ENCODE peak calls at places on chromosome 5, in eight cellular contexts. H is sigmoid colon, Y is ovary, V is transverse colon, X is heart left ventricle, K is prostate gland, J is adrenal gland, B is tibial nerve. Z is an unnamed sample. For H3K27me3 and H3K4me1, the result is how much of the 10 kb centered on the place peaks cover.

GRCh38 chr5:73312146-73312871 is 136.3 kb downstream of the FOXD1 start:
- DNase-seq in H (no peak), Y (no peak), V (peak), X (no peak), K (no peak), J (no peak), B (no peak), Z (no peak)

GRCh38 chr5:112918136-112918535 is 3.9 kb downstream of the REEP5 start:
- DNase-seq in H (no peak), Y (no peak), V (no peak), X (no peak), K (no peak), J (no peak), B (no peak), Z (no peak)

GRCh38 chr5:179393078-179393477 is 47.8 kb upstream of the ADAMTS2 start:
- DNase-seq in H (peak), Y (no peak), V (no peak), X (no peak), K (no peak), J (no peak), B (no peak), Z (no peak)

GRCh38 chr5:143006511-143006910 is 236.3 kb downstream of the ARHGAP26 start:
- DNase-seq in H (no peak), Y (no peak), V (no peak), X (no peak), K (no peak), J (no peak), B (no peak), Z (peak)

GRCh38 chr5:5979761-5980570 is 398.4 kb downstream of the MED10 start:
- DNase-seq in H (no peak), Y (no peak), V (no peak), X (no peak), K (no peak), J (no peak), B (no peak), Z (no peak)

GRCh38 chr5:128426090-128426534 is 111.9 kb downstream of the FBN2 start:
- DNase-seq in H (no peak), Y (no peak), V (no peak), X (no peak), K (no peak), J (no peak), B (no peak), Z (no peak)

GRCh38 chr5:35081134-35081533 is 33.4 kb upstream of the AGXT2 start:
- DNase-seq in H (no peak), Y (no peak), V (no peak), X (no peak), K (no peak), J (no peak), B (no peak), Z (no peak)

GRCh38 chr5:80672140-80672736 is 17.5 kb upstream of the DHFR start:
- DNase-seq in H (peak), Y (peak), V (peak), X (peak), K (peak), J (peak), B (peak), Z (peak)

GRCh38 chr5:83567741-83568530 is 96.4 kb downstream of the VCAN start:
- DNase-seq in H (no peak), Y (no peak), V (no peak), X (no peak), K (no peak), J (no peak), B (no peak), Z (no peak)

GRCh38 chr5:115954144-115954543 is 8.1 kb upstream of the LVRN start:
- DNase-seq in H (no peak), Y (no peak), V (no peak), X (no peak), K (no peak), J (no peak), B (no peak), Z (no peak)

GRCh38 chr5:15463231-15463630 is 36.7 kb upstream of the FBXL7 start:
- DNase-seq in H (no peak), Y (no peak), V (no peak), X (no peak), K (no peak), J (no peak), B (no peak), Z (no peak)

GRCh38 chr5:103362211-103362610 is 103.6 kb downstream of the MACIR start:
- DNase-seq in H (no peak), Y (no peak), V (no peak), X (no peak), K (no peak), J (no peak), B (no peak), Z (no peak)

GRCh38 chr5:139495644-139496435 is 13.3 kb upstream of the STING1 start:
- DNase-seq in H (no peak), Y (no peak), V (no peak), X (no peak), K (no peak), J (no peak), B (no peak), Z (no peak)

GRCh38 chr5:149931992-149932436 is 12.6 kb downstream of the PDE6A start:
- DNase-seq in H (no peak), Y (no peak), V (no peak), X (no peak), K (no peak), J (no peak), B (no peak), Z (no peak)

GRCh38 chr5:159439002-159439401 is 108.7 kb upstream of the IL12B start:
- DNase-seq in H (no peak), Y (no peak), V (no peak), X (no peak), K (no peak), J (no peak), B (no peak), Z (no peak)

GRCh38 chr5:83924171-83924570 is 203.5 kb upstream of the HAPLN1 start:
- DNase-seq in H (no peak), Y (no peak), V (no peak), X (no peak), K (no peak), J (no peak), B (no peak), Z (no peak)

GRCh38 chr5:160209917-160210316 is 19.4 kb upstream of the FABP6 start:
- DNase-seq in H (no peak), Y (no peak), V (no peak), X (no peak), K (no peak), J (no peak), B (no peak), Z (no peak)

GRCh38 chr5:141641634-141642278 is 5.0 kb downstream of the RELL2 start:
- DNase-seq in H (no peak), Y (no peak), V (no peak), X (no peak), K (no peak), J (no peak), B (no peak), Z (no peak)

GRCh38 chr5:44454002-44454401 is 64.8 kb upstream of the FGF10 start:
- DNase-seq in H (no peak), Y (no peak), V (no peak), X (no peak), K (no peak), J (no peak), B (no peak), Z (no peak)

GRCh38 chr5:52449506-52449905 is 338.2 kb upstream of the ITGA1 start:
- DNase-seq in H (no peak), Y (no peak), V (no peak), X (no peak), K (no peak), J (no peak), B (no peak), Z (no peak)

GRCh38 chr5:158464383-158464782 is 605.4 kb upstream of the CLINT1 start:
- DNase-seq in H (no peak), Y (no peak), V (no peak), X (no peak), K (no peak), J (no peak), B (no peak), Z (no peak)

GRCh38 chr5:159099049-159099760 is 511 bp downstream of the EBF1 start:
- DNase-seq in H (no peak), Y (peak), V (no peak), X (peak), K (no peak), J (peak), B (no peak), Z (no peak)

GRCh38 chr5:100232730-100233129 is 302.4 kb upstream of the FAM174A start:
- DNase-seq in H (no peak), Y (no peak), V (no peak), X (no peak), K (no peak), J (no peak), B (no peak), Z (no peak)

GRCh38 chr5:61053937-61054336 is 108.3 kb downstream of the SMIM15 start:
- DNase-seq in H (no peak), Y (no peak), V (no peak), X (no peak), K (no peak), J (peak), B (no peak), Z (no peak)

GRCh38 chr5:55850839-55851674 is at the start of gene IL31RA:
- DNase-seq in H (no peak), Y (no peak), V (no peak), X (no peak), K (no peak), J (no peak), B (no peak), Z (no peak)

GRCh38 chr5:3359642-3360041 is 236.0 kb upstream of the IRX1 start:
- DNase-seq in H (no peak), Y (no peak), V (no peak), X (no peak), K (no peak), J (no peak), B (no peak), Z (no peak)

GRCh38 chr5:14486486-14486885 is 95.1 kb upstream of the OTULINL start:
- DNase-seq in H (no peak), Y (no peak), V (no peak), X (no peak), K (no peak), J (no peak), B (no peak), Z (no peak)

GRCh38 chr5:32475338-32476097 is 31.0 kb upstream of the ZFR start:
- DNase-seq in H (no peak), Y (no peak), V (no peak), X (no peak), K (no peak), J (no peak), B (no peak), Z (no peak)

GRCh38 chr5:10332301-10332700 is 21.2 kb upstream of the MARCHF6 start:
- DNase-seq in H (no peak), Y (peak), V (no peak), X (no peak), K (no peak), J (no peak), B (no peak), Z (no peak)

GRCh38 chr5:150625164-150625535 is 15.3 kb upstream of the SYNPO start:
- DNase-seq in H (no peak), Y (peak), V (no peak), X (peak), K (no peak), J (no peak), B (peak), Z (no peak)

GRCh38 chr5:180175015-180175431 is 34.0 kb downstream of the RASGEF1C start:
- DNase-seq in H (no peak), Y (no peak), V (no peak), X (no peak), K (no peak), J (no peak), B (no peak), Z (no peak)

GRCh38 chr5:76849767-76850291 is at the start of gene S100Z:
- DNase-seq in H (no peak), Y (no peak), V (no peak), X (no peak), K (no peak), J (no peak), B (no peak), Z (no peak)

GRCh38 chr5:18761801-18762200 is 1127.5 kb downstream of the TAF11L14 start:
- DNase-seq in H (no peak), Y (no peak), V (no peak), X (no peak), K (no peak), J (no peak), B (no peak), Z (no peak)

GRCh38 chr5:54234304-54234938 is 76.0 kb downstream of the ARL15 start:
- DNase-seq in H (no peak), Y (no peak), V (no peak), X (no peak), K (no peak), J (no peak), B (no peak), Z (no peak)

GRCh38 chr5:54224083-54224836 is 86.1 kb downstream of the ARL15 start:
- DNase-seq in H (no peak), Y (no peak), V (no peak), X (peak), K (no peak), J (no peak), B (no peak), Z (no peak)

GRCh38 chr5:54226215-54226614 is 84.2 kb downstream of the ARL15 start:
- DNase-seq in H (no peak), Y (no peak), V (no peak), X (no peak), K (no peak), J (no peak), B (no peak), Z (no peak)

GRCh38 chr5:54227109-54227508 is 83.3 kb downstream of the ARL15 start:
- DNase-seq in H (no peak), Y (no peak), V (no peak), X (no peak), K (no peak), J (no peak), B (no peak), Z (no peak)

GRCh38 chr5:54229041-54229780 is 81.2 kb downstream of the ARL15 start:
- DNase-seq in H (peak), Y (peak), V (peak), X (peak), K (peak), J (peak), B (peak), Z (peak)
- H3K27me3 ChIP-seq in H (under half), Y (under half), V (under half), X (under half), K (under half), J (under half), B (under half), Z (under half)

DNA sequence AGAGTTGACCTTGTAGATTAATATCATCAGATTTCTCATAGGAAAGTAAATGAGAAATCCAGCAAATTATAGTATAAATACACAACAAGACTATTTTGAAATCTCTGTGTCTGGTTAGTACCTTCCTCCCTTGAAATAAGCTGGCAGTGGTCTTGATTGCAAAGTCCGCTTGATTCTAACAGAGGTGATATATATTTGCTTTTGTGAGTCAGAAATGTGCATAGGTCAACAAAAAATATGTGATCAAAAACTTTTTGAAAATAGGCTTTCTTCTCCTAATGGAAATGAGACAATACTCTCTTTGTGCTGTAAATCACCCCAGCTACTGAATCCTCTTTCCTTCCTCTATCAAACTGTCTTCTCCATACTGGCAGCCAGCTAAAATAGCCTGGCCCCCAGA is 749.2 kb upstream of the CDH10 start:
- DNase-seq in H (no peak), Y (no peak), V (no peak), X (no peak), K (no peak), J (no peak), B (no peak), Z (no peak)
- H3K4me1 ChIP-seq in H (under half), Y (under half), V (under half), X (under half), K (under half), J (under half), B (under half), Z (under half)

GRCh38 chr5:109407913-109408312 is 1.9 kb downstream of the PJA2 start:
- DNase-seq in H (no peak), Y (no peak), V (no peak), X (no peak), K (no peak), J (no peak), B (no peak), Z (no peak)

GRCh38 chr5:109410389-109411174 is 808 bp upstream of the PJA2 start:
- DNase-seq in H (peak), Y (peak), V (peak), X (peak), K (peak), J (peak), B (peak), Z (peak)

GRCh38 chr5:109411175-109411514 is 1.4 kb upstream of the PJA2 start:
- DNase-seq in H (no peak), Y (no peak), V (no peak), X (no peak), K (no peak), J (no peak), B (no peak), Z (no peak)

GRCh38 chr5:109411627-109412026 is 1.9 kb upstream of the PJA2 start:
- DNase-seq in H (no peak), Y (no peak), V (no peak), X (no peak), K (no peak), J (no peak), B (no peak), Z (no peak)

DNA sequence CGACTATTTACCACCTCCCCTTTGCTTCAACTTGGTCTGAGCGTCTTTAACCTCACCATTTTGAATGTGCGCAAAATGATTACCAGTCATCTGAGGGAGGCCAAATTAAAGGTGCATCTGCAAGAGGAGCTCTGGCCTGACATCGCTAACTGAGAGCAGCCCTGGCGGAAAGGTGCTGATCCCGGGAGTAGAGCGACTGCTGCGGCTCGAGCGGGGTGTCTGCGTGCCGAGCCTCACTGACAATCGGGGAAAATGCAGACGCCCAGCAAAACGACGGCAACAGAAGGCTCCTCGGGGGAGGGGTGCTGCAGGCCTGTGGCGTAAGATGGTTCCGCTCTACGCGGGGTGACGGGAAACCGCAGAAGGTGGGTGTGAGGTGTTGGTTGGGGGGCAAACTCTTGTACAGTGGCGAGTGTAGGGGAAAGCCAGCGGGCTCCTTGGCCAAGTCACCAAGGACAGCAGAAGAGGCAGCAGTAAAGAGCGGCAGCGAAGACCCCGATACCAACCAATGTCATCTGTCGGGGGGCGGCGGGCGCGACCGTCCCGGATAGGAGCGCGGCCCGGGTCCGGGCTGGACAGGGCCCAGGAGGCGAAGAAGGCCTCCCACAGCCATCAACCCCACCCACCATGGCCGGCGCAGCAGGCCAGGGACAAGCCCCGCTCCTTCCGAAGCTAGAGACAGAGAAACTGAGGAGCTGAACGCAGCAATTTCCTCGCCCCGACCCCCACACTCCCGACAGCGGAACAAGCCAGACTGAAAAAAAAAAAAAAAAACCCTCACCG is 522 bp downstream of the PJA2 start:
- DNase-seq in H (peak), Y (peak), V (peak), X (peak), K (peak), J (peak), B (peak), Z (peak)
- TF ChIP-seq POLR2A in H (no peak), Y (no peak), V (no peak), X (no peak), K (peak), J (no peak), B (peak), Z (no peak)

DNA sequence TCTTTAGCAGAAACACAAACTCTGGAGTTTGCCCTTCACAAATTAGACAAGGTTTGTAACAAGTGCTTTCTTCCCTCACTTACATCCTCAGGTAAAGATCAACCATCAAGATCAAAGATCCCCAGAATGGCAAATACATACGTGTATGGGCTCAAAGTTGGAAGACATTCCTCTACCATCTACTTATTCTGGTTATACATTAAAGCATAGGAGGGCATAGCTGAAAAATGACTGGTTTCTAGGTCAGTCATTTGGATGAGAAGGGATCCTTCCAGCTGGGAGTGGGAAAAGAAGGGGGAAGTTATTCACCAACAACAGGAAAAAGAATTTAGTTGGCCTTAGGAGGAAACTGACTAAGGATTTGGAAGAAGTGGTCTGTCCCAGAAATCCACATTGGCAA is 1.9 kb downstream of the DAB2 start:
- DNase-seq in H (no peak), Y (no peak), V (no peak), X (no peak), K (no peak), J (no peak), B (no peak), Z (no peak)
- H3K27me3 ChIP-seq in H (under half), Y (under half), V (under half), X (under half), K (under half), J (under half), B (under half), Z (under half)

GRCh38 chr5:132490484-132491367 is at the start of gene IRF1:
- DNase-seq in H (peak), Y (peak), V (peak), X (peak), K (peak), J (peak), B (peak), Z (peak)
- H3K4me1 ChIP-seq in H (half or more), Y (under half), V (under half), X (half or more), K (under half), J (under half), B (under half), Z (under half)

GRCh38 chr5:109409844-109410388 is at the start of gene PJA2:
- DNase-seq in H (peak), Y (peak), V (peak), X (peak), K (peak), J (peak), B (peak), Z (peak)
- TF ChIP-seq POLR2A in H (peak), Y (peak), V (peak), X (no peak), K (peak), J (peak), B (peak), Z (peak)

GRCh38 chr5:33937700-33938506 is 1.7 kb downstream of the RXFP3 start:
- DNase-seq in H (no peak), Y (no peak), V (no peak), X (no peak), K (no peak), J (no peak), B (no peak), Z (no peak)

GRCh38 chr5:33938507-33938796 is 2.3 kb downstream of the RXFP3 start:
- DNase-seq in H (no peak), Y (no peak), V (no peak), X (no peak), K (no peak), J (no peak), B (no peak), Z (no peak)

GRCh38 chr5:33937017-33937699 is 972 bp downstream of the RXFP3 start:
- DNase-seq in H (no peak), Y (no peak), V (no peak), X (no peak), K (no peak), J (peak), B (no peak), Z (no peak)

GRCh38 chr5:33939863-33940262 is 3.7 kb downstream of the RXFP3 start:
- DNase-seq in H (no peak), Y (no peak), V (no peak), X (no peak), K (no peak), J (no peak), B (no peak), Z (no peak)

GRCh38 chr5:33938881-33939280 is 2.7 kb downstream of the RXFP3 start:
- DNase-seq in H (no peak), Y (no peak), V (no peak), X (no peak), K (no peak), J (no peak), B (no peak), Z (no peak)
- H3K27me3 ChIP-seq in H (under half), Y (under half), V (half or more), X (half or more), K (under half), J (under half), B (under half), Z (under half)

GRCh38 chr5:157219491-157220271 is 39.0 kb downstream of the ITK start:
- DNase-seq in H (no peak), Y (no peak), V (no peak), X (no peak), K (no peak), J (no peak), B (no peak), Z (no peak)
- H3K4me1 ChIP-seq in H (under half), Y (under half), V (under half), X (under half), K (under half), J (under half), B (under half), Z (under half)

Z was measured in gastrocnemius medialis.